ENCODE peak calls at places on chromosomes 13 and 19, in nine cellular contexts. E is testis, F is transverse colon, B is Peyer's patch, V is body of pancreas, K is GM12878, C is uterus, Y is sigmoid colon, R is IMR-90. T is an unnamed sample.
A peak's percentile ranks its signal among the peaks of the same experiment; 100 is the strongest.

GRCh38 chr13:113129480-113129879 is 6.9 kb downstream of the F10 start:
- DNase-seq in K (no peak), V (no peak), B (no peak), Y (no peak), E (no peak), F (no peak), R (no peak), C (no peak), T (no peak)

GRCh38 chr13:27455331-27455855 is 5.0 kb upstream of the MTIF3 start:
- DNase-seq in V (no peak), R (no peak), K (no peak), Y (no peak), E (no peak), F (no peak), B (no peak), C (no peak), T (no peak)

GRCh38 chr13:76830805-76831204 is 55.4 kb downstream of the KCTD12 start:
- DNase-seq in C (no peak), R (no peak), F (no peak), V (no peak), Y (no peak), K (no peak), E (no peak), B (no peak), T (no peak)

GRCh38 chr19:6723108-6723618 is 2.7 kb upstream of the C3 start:
- DNase-seq in E (peak; percentile 59), B (no peak), K (no peak), R (peak; percentile 10), C (peak; percentile 84), F (no peak), Y (peak; percentile 90), V (peak; percentile 78), T (no peak)

GRCh38 chr19:55579766-55580621 is 654 bp downstream of the ZNF579 start:
- DNase-seq in C (no peak), B (no peak), R (peak; percentile 41), Y (no peak), V (no peak), E (no peak), K (no peak), F (no peak), T (no peak)

GRCh38 chr19:51921949-51922348 is 5.3 kb upstream of the ZNF613 start:
- DNase-seq in K (no peak), E (no peak), C (no peak), B (no peak), F (no peak), Y (no peak), R (no peak), V (no peak), T (no peak)

GRCh38 chr19:14614099-14614412 is 31.2 kb downstream of the CLEC17A start:
- DNase-seq in B (peak; percentile 80), K (peak; percentile 38), C (no peak), R (no peak), V (no peak), F (no peak), Y (no peak), E (no peak), T (no peak)

GRCh38 chr19:17281391-17282304 is at the start of gene ANKLE1:
- DNase-seq in V (no peak), K (peak; percentile 32), R (no peak), B (peak; percentile 54), F (peak; percentile 27), C (no peak), Y (no peak), E (no peak), T (no peak)

GRCh38 chr13:30191491-30192100 is 115.8 kb downstream of the KATNAL1 start:
- DNase-seq in K (no peak), E (no peak), C (no peak), R (peak; percentile 54), B (no peak), Y (no peak), F (no peak), V (no peak), T (no peak)

GRCh38 chr13:93847162-93847561 is 620.6 kb downstream of the GPC6 start:
- DNase-seq in C (no peak), R (peak; percentile 93), E (no peak), K (no peak), B (no peak), F (no peak), Y (no peak), V (no peak), T (no peak)

GRCh38 chr19:49553451-49554271 is 25.9 kb downstream of the RCN3 start:
- DNase-seq in C (no peak), K (no peak), V (peak; percentile 82), E (no peak), Y (no peak), R (peak; percentile 69), B (no peak), F (peak; percentile 70), T (no peak)
- TF ChIP-seq POLR2A in C (no peak), K (no peak), V (peak; percentile 43), E (no peak), Y (no peak), R (no peak), B (peak; percentile 49), F (no peak), T (no peak)

GRCh38 chr13:86085890-86086289 is 286.7 kb upstream of the SLITRK6 start:
- DNase-seq in V (no peak), K (no peak), R (no peak), F (no peak), C (no peak), Y (no peak), B (no peak), E (no peak), T (no peak)
- TF ChIP-seq CTCF in V (no peak), K (no peak), R (no peak), F (no peak), C (no peak), Y (no peak), B (no peak), E (no peak), T (no peak)

DNA sequence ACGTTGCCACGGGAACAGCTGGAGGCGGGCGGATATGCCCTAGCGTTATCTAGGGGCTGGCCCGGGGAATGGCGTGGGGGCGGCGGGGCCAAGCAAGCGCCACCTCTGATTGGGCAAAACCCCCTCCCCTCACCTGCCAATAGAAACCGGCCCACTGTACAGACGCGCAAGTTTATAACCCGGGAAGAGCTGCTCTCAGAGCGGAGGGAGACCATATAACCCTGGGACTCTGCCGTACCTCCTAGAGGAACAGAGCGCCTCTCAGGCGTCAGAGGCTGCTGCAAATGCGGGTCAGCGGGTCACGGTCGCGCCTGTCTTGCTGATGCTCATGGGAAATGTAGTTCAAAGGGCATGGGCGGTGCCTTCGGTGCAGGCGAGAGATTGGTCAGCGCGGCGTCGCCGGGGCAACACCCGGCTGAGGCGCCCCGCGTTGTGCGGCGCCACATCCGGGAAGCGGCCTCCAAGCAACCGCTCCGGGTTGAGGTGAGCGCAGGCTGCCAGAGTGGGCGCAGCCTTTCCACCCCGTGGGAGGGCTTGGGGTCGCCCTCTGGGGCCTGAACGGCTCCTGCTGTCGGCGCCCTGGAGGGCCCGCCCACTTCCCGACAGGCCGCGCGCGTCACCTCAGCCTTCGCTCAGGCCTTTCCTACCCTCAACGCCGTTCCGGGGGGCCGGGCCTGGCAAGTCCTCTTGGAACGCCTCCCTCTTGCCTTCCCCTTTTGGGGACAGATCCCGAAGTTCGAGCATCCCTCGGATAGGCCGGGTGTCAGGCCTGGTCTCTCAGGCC is at the start of gene ZNF446:
- DNase-seq in E (peak; percentile 99), C (peak; percentile 98), R (peak; percentile 94), B (peak; percentile 97), K (peak; percentile 93), F (peak; percentile 97), Y (peak; percentile 99), V (peak; percentile 96), T (peak; percentile 97)
- TF ChIP-seq POLR2A in E (no peak), C (peak; percentile 55), R (peak; percentile 63), B (peak; percentile 46), K (peak; percentile 77), F (peak; percentile 75), Y (peak; percentile 56), V (peak; percentile 75), T (peak; percentile 59)

GRCh38 chr19:39413903-39414608 is 1.6 kb downstream of the PLEKHG2 start:
- DNase-seq in Y (peak; percentile 81), B (no peak), K (no peak), E (no peak), R (peak; percentile 28), V (no peak), F (peak; percentile 31), C (peak; percentile 51), T (no peak)
- TF ChIP-seq CTCF in Y (no peak), B (no peak), K (peak; percentile 21), E (no peak), R (peak; percentile 19), V (no peak), F (no peak), C (no peak), T (no peak)

GRCh38 chr19:955803-956746 is 28.1 kb upstream of the WDR18 start:
- DNase-seq in C (no peak), F (peak; percentile 41), K (no peak), V (peak; percentile 54), R (no peak), E (no peak), Y (no peak), B (no peak), T (no peak)
- TF ChIP-seq POLR2A in C (no peak), F (no peak), K (no peak), V (peak; percentile 38), R (no peak), E (no peak), Y (no peak), B (no peak), T (no peak)

DNA sequence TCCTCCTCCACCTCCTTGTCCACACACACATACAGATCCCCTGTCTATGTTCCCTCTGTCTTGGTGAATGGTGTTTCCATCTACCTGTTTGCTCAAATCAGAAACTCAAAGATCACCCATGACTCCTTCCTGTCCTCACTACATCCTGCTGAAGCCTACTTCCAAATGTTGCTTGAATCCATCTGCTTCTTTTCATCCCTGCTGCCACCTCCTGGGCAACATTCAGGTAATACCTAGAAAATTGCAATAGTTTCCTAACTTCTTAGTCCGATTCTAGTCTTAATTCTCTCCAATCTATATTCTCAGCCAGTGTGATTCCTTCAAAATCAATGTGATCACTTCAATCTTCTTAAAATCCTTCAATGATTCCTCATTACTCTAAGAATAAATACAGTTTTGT is 155.5 kb upstream of the STARD13 start:
- DNase-seq in B (no peak), F (peak; percentile 48), K (no peak), C (no peak), R (peak; percentile 47), E (no peak), Y (no peak), V (peak; percentile 38), T (no peak)
- TF ChIP-seq CTCF in B (peak; percentile 35), F (no peak), K (no peak), C (peak; percentile 9), R (peak; percentile 22), E (no peak), Y (no peak), V (no peak), T (peak; percentile 18)

GRCh38 chr19:54189020-54189667 is at the start of gene MBOAT7:
- DNase-seq in B (no peak), C (no peak), V (no peak), E (no peak), R (no peak), F (no peak), K (no peak), Y (no peak), T (no peak)
- TF ChIP-seq POLR2A in B (peak; percentile 90), C (peak; percentile 79), V (peak; percentile 62), E (peak; percentile 64), R (peak; percentile 68), F (peak; percentile 75), K (peak; percentile 79), Y (peak; percentile 44), T (peak; percentile 56)

GRCh38 chr13:111517641-111518010 is 197.2 kb downstream of the TEX29 start:
- DNase-seq in C (no peak), V (no peak), Y (no peak), R (no peak), K (no peak), E (peak; percentile 6), B (no peak), F (no peak), T (no peak)
- TF ChIP-seq CTCF in C (no peak), V (no peak), Y (no peak), R (no peak), K (no peak), E (no peak), B (no peak), F (no peak), T (no peak)

T was measured in heart left ventricle.